ENCODE peak calls at places on chromosomes 2 and 18, in seven cellular contexts. D is nephron progenitor cell, V is dorsolateral prefrontal cortex, M is GM12865, N is PC-3, F is choroid plexus epithelial cell, B is MCF 10A. R is an unnamed sample.
A peak's percentile ranks its signal among the peaks of the same experiment; 100 is the strongest.

GRCh38 chr2:236875906-236876505 is 209.7 kb upstream of the COPS8 start:
- DNase-seq in D (peak; percentile 20), V (no peak), M (no peak), N (peak; percentile 79), F (no peak), B (peak; percentile 63), R (peak; percentile 55)

GRCh38 chr18:36101943-36102342 is 27.2 kb downstream of the SLC39A6 start:
- DNase-seq in D (no peak), V (no peak), M (no peak), N (no peak), F (no peak), B (no peak), R (no peak)

GRCh38 chr2:44169155-44169898 is 652 bp downstream of the PPM1B start:
- DNase-seq in D (peak; percentile 54), V (no peak), M (peak; percentile 74), N (peak; percentile 38), F (peak; percentile 62), B (peak; percentile 43), R (peak; percentile 54)

GRCh38 chr2:30611572-30611971 is 164.5 kb downstream of the LCLAT1 start:
- DNase-seq in D (no peak), V (no peak), M (no peak), N (no peak), F (no peak), B (no peak), R (peak; percentile 24)

GRCh38 chr2:170454471-170455372 is 260.4 kb upstream of the SP5 start:
- DNase-seq in D (no peak), V (no peak), M (no peak), N (peak; percentile 55), F (no peak), B (no peak), R (no peak)

GRCh38 chr2:104904889-104905288 is 51.0 kb downstream of the POU3F3 start:
- DNase-seq in D (no peak), V (no peak), M (no peak), N (no peak), F (no peak), B (no peak), R (no peak)

GRCh38 chr2:1564506-1564905 is 151.2 kb downstream of the TPO start:
- DNase-seq in D (no peak), V (no peak), M (no peak), N (no peak), F (no peak), B (no peak), R (no peak)

GRCh38 chr2:240433973-240434727 is 1.3 kb upstream of the GPC1 start:
- DNase-seq in D (peak; percentile 4), V (peak; percentile 68), M (no peak), N (peak; percentile 97), F (peak; percentile 87), B (peak; percentile 98), R (peak; percentile 99)

GRCh38 chr18:46281185-46282176 is 177.3 kb downstream of the HAUS1 start:
- DNase-seq in D (peak; percentile 81), V (peak; percentile 71), M (peak; percentile 64), N (peak; percentile 71), F (peak; percentile 90), B (peak; percentile 81), R (peak; percentile 78)

GRCh38 chr2:20643060-20643459 is 7.8 kb downstream of the HS1BP3 start:
- DNase-seq in D (no peak), V (no peak), M (no peak), N (no peak), F (no peak), B (no peak), R (no peak)

GRCh38 chr2:160812830-160813505 is 319.4 kb upstream of the RBMS1 start:
- DNase-seq in D (no peak), V (no peak), M (no peak), N (no peak), F (no peak), B (no peak), R (no peak)

DNA sequence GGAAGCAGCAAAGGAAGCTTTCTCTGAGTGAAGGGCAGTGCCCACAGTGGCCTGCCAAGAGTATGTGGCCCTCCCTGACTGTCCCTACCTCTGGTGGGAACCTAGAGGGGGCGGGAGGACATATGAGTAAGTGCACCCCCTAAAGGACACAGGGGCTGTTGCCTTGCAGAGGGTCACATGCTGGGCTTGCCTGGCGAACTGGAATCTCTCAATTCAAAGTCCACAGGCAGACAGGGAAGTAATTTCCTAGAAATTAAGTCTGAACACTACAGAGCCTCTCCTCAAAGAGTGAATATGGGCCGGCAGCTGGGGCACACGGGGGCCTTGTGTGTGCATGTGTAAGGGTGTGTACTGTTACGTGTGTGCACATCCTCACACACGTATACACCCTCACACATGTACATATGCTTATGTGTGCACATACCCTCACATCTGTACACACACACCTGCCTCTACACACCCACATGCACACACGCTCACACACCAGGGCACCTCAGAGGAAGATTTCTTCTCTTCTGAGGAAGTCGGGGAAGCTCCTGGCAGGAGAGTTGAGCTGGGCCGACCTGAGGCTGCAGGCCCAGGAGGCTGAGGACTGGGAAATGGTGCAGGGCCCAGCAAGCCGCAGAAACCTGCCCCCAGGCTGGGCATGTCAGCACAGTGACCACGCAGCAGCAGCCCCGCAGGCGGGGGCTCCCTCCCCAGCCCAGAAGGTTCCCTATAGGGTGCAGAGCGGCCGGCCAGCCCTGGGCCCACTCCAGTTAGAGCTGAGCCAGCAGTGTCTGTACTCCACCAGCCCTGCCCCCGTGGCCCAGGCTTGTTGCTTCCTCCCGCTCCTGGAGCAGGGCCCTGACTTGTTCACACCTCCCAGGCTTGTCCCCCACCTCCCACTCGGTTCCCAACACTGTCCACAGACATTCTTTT is 77.4 kb upstream of the TAF1B start:
- DNase-seq in D (no peak), V (no peak), M (no peak), N (no peak), F (no peak), B (no peak), R (no peak)
- TF ChIP-seq CTCF in D (no peak), V (no peak), M (no peak), N (no peak), F (no peak), B (no peak), R (no peak)

GRCh38 chr18:78448106-78448505 is 531.5 kb upstream of the SALL3 start:
- DNase-seq in D (no peak), V (no peak), M (no peak), N (no peak), F (no peak), B (no peak), R (no peak)
- TF ChIP-seq CTCF in D (peak; percentile 10), V (no peak), M (no peak), N (peak; percentile 34), F (no peak), B (no peak), R (no peak)

GRCh38 chr18:1663879-1664705 is 759.4 kb downstream of the ADCYAP1 start:
- DNase-seq in D (peak; percentile 68), V (no peak), M (peak; percentile 51), N (peak; percentile 69), F (peak; percentile 10), B (peak; percentile 70), R (peak; percentile 3)
- TF ChIP-seq CTCF in D (peak; percentile 69), V (peak; percentile 33), M (peak; percentile 72), N (peak; percentile 98), F (peak; percentile 62), B (peak; percentile 64), R (peak; percentile 43)

DNA sequence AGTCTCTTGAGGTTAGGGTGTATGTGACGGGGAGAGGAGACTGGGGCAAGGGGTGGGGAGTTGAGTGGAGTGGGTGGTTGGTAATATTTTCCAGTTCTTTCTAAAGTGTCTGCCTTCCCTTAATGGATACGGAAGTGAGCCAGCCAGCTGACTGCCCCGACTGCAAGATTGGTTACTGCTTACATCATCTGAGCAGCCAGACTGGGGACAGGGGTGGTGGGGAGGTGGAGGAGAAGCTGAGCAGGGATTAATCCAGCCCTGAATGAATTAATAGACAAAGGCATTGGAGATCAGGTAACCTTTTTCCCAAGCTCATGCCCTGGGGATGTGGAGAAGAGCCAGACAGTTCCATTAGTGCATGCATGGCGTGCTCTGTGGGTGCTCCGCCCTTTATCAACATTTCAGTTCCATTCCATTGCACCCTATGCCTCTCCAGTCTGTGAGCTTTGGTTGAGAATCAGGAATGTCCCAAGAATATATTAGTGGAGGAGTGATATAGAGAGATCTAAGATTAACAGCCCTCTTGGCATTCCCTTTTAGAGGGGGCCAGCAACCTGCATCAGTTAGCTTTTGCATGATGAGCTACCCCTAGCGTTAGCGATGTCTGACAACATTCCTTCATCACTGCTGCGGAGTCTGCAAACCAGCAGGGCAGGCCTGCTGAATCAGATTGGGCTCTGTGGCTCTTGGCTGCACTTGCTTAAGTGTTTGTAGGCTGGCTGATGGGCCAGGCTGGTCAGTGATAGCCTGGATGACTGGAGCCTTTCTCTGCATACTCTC is 67.5 kb downstream of the TNP1 start:
- DNase-seq in D (no peak), V (no peak), M (no peak), N (peak; percentile 38), F (peak; percentile 12), B (peak; percentile 22), R (peak; percentile 22)
- TF ChIP-seq CTCF in D (no peak), V (no peak), M (no peak), N (no peak), F (no peak), B (no peak), R (no peak)

GRCh38 chr2:78992451-78992806 is 33.1 kb upstream of the REG3G start:
- DNase-seq in D (peak; percentile 53), V (peak; percentile 55), M (no peak), N (peak; percentile 37), F (peak; percentile 19), B (no peak), R (peak; percentile 2)

GRCh38 chr2:78993518-78994148 is 31.9 kb upstream of the REG3G start:
- DNase-seq in D (no peak), V (no peak), M (no peak), N (no peak), F (no peak), B (no peak), R (no peak)

GRCh38 chr2:78994789-78995188 is 30.7 kb upstream of the REG3G start:
- DNase-seq in D (no peak), V (no peak), M (no peak), N (no peak), F (no peak), B (no peak), R (no peak)

DNA sequence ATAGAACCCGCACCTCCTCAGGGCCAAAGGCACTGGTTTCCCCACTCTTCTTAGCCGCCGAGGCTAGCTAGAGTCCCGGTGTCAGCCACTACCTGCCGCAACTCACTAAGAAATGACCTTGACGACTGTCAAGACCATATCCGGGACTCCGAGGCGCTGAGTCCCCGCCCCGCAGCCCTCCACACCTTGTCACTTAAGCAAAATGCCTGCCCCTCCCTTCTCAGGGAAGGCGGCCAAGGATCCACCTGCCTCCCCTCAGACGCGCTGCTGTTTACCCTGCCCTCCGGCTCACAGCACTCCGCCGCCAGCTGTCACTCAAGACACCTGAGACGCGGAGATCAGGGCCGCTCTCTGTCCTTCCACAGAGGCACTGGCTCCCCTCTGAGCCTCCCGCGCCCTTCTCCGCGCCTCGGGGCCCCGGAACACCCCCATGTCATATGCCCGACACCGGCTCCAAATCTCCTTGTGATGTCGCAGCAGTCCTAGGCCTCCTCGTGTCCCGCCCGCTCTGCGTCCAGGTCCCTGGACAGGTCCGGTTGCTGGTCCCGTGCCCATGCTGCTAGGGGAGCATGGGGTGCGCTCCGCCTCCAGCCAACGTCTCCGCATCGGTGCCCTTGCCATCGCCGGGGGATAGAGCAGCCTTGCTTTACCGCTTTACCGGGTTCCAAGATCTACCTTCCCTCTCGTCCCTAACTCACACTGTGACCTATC is 32.5 kb upstream of the REG3G start:
- DNase-seq in D (peak; percentile 47), V (no peak), M (no peak), N (no peak), F (no peak), B (no peak), R (no peak)
- TF ChIP-seq CTCF in D (no peak), V (no peak), M (no peak), N (peak; percentile 13), F (no peak), B (no peak), R (no peak)

GRCh38 chr2:40284797-40285196 is 167.1 kb downstream of the SLC8A1 start:
- DNase-seq in D (no peak), V (no peak), M (no peak), N (peak; percentile 10), F (no peak), B (no peak), R (peak; percentile 34)
- TF ChIP-seq CTCF in D (no peak), V (no peak), M (no peak), N (peak; percentile 16), F (peak; percentile 5), B (no peak), R (peak; percentile 15)